ENCODE peak calls at places on chromosomes 12 and 14, in four cellular contexts. One of them, this sample, is unnamed.

GRCh38 chr14:48690349-48690748 is 895.8 kb downstream of the RPS29 start:
- DNase-seq in stimulated activated CD4-positive, alpha-beta T cell treated with anti-CD3 and anti-CD28 coated beads, Interleukin-1b, Interleukin-23, amount 100 ng/mL, for 48 hours: no peak
- DNase-seq in stimulated activated CD8-positive, alpha-beta memory T cell treated with anti-CD3 and anti-CD28 coated beads, Interleukin-15, amount 100 ng/mL, for 24 hours: no peak
- DNase-seq in germinal center: no peak
- DNase-seq in this sample: no peak

GRCh38 chr12:124592481-124593160 is 25.2 kb upstream of the NCOR2 start:
- DNase-seq in stimulated activated CD4-positive, alpha-beta T cell treated with anti-CD3 and anti-CD28 coated beads, Interleukin-1b, Interleukin-23, amount 100 ng/mL, for 48 hours: no peak
- DNase-seq in stimulated activated CD8-positive, alpha-beta memory T cell treated with anti-CD3 and anti-CD28 coated beads, Interleukin-15, amount 100 ng/mL, for 24 hours: no peak
- DNase-seq in germinal center: peak; percentile 29
- DNase-seq in this sample: no peak

GRCh38 chr12:54032627-54033100 is at the start of gene HOXC5:
- DNase-seq in stimulated activated CD4-positive, alpha-beta T cell treated with anti-CD3 and anti-CD28 coated beads, Interleukin-1b, Interleukin-23, amount 100 ng/mL, for 48 hours: peak; percentile 56
- DNase-seq in stimulated activated CD8-positive, alpha-beta memory T cell treated with anti-CD3 and anti-CD28 coated beads, Interleukin-15, amount 100 ng/mL, for 24 hours: no peak
- DNase-seq in germinal center: peak; percentile 87
- DNase-seq in this sample: peak; percentile 73

GRCh38 chr12:108640802-108641445 is 7.2 kb upstream of the SELPLG start:
- DNase-seq in stimulated activated CD4-positive, alpha-beta T cell treated with anti-CD3 and anti-CD28 coated beads, Interleukin-1b, Interleukin-23, amount 100 ng/mL, for 48 hours: no peak
- DNase-seq in stimulated activated CD8-positive, alpha-beta memory T cell treated with anti-CD3 and anti-CD28 coated beads, Interleukin-15, amount 100 ng/mL, for 24 hours: no peak
- DNase-seq in germinal center: no peak
- DNase-seq in this sample: no peak

GRCh38 chr14:64763801-64764511 is 59.7 kb downstream of the PLEKHG3 start:
- DNase-seq in stimulated activated CD4-positive, alpha-beta T cell treated with anti-CD3 and anti-CD28 coated beads, Interleukin-1b, Interleukin-23, amount 100 ng/mL, for 48 hours: no peak
- DNase-seq in stimulated activated CD8-positive, alpha-beta memory T cell treated with anti-CD3 and anti-CD28 coated beads, Interleukin-15, amount 100 ng/mL, for 24 hours: no peak
- DNase-seq in germinal center: no peak
- DNase-seq in this sample: peak; percentile 46

GRCh38 chr14:50117456-50117855 is 1.1 kb upstream of the VCPKMT start:
- DNase-seq in stimulated activated CD4-positive, alpha-beta T cell treated with anti-CD3 and anti-CD28 coated beads, Interleukin-1b, Interleukin-23, amount 100 ng/mL, for 48 hours: no peak
- DNase-seq in stimulated activated CD8-positive, alpha-beta memory T cell treated with anti-CD3 and anti-CD28 coated beads, Interleukin-15, amount 100 ng/mL, for 24 hours: no peak
- DNase-seq in germinal center: no peak
- DNase-seq in this sample: no peak

GRCh38 chr14:77991128-77991772 is 178.9 kb upstream of the NRXN3 start:
- DNase-seq in stimulated activated CD4-positive, alpha-beta T cell treated with anti-CD3 and anti-CD28 coated beads, Interleukin-1b, Interleukin-23, amount 100 ng/mL, for 48 hours: no peak
- DNase-seq in stimulated activated CD8-positive, alpha-beta memory T cell treated with anti-CD3 and anti-CD28 coated beads, Interleukin-15, amount 100 ng/mL, for 24 hours: no peak
- DNase-seq in germinal center: no peak
- DNase-seq in this sample: no peak

GRCh38 chr14:38208825-38209562 is 1.3 kb downstream of the SSTR1 start:
- DNase-seq in stimulated activated CD4-positive, alpha-beta T cell treated with anti-CD3 and anti-CD28 coated beads, Interleukin-1b, Interleukin-23, amount 100 ng/mL, for 48 hours: no peak
- DNase-seq in stimulated activated CD8-positive, alpha-beta memory T cell treated with anti-CD3 and anti-CD28 coated beads, Interleukin-15, amount 100 ng/mL, for 24 hours: no peak
- DNase-seq in germinal center: peak; percentile 13
- DNase-seq in this sample: peak; percentile 25

GRCh38 chr12:100706029-100706428 is 88.5 kb upstream of the ANO4 start:
- DNase-seq in stimulated activated CD4-positive, alpha-beta T cell treated with anti-CD3 and anti-CD28 coated beads, Interleukin-1b, Interleukin-23, amount 100 ng/mL, for 48 hours: no peak
- DNase-seq in stimulated activated CD8-positive, alpha-beta memory T cell treated with anti-CD3 and anti-CD28 coated beads, Interleukin-15, amount 100 ng/mL, for 24 hours: no peak
- DNase-seq in germinal center: no peak
- DNase-seq in this sample: no peak

GRCh38 chr14:81582420-81582819 is 48.8 kb upstream of the SEL1L start:
- DNase-seq in stimulated activated CD4-positive, alpha-beta T cell treated with anti-CD3 and anti-CD28 coated beads, Interleukin-1b, Interleukin-23, amount 100 ng/mL, for 48 hours: no peak
- DNase-seq in stimulated activated CD8-positive, alpha-beta memory T cell treated with anti-CD3 and anti-CD28 coated beads, Interleukin-15, amount 100 ng/mL, for 24 hours: no peak
- DNase-seq in germinal center: no peak
- DNase-seq in this sample: no peak

GRCh38 chr14:61977217-61977616 is 215.0 kb downstream of the SNAPC1 start:
- DNase-seq in stimulated activated CD4-positive, alpha-beta T cell treated with anti-CD3 and anti-CD28 coated beads, Interleukin-1b, Interleukin-23, amount 100 ng/mL, for 48 hours: no peak
- DNase-seq in stimulated activated CD8-positive, alpha-beta memory T cell treated with anti-CD3 and anti-CD28 coated beads, Interleukin-15, amount 100 ng/mL, for 24 hours: no peak
- DNase-seq in germinal center: no peak
- DNase-seq in this sample: no peak

GRCh38 chr12:104171785-104172563 is 34.0 kb upstream of the NFYB start:
- DNase-seq in stimulated activated CD4-positive, alpha-beta T cell treated with anti-CD3 and anti-CD28 coated beads, Interleukin-1b, Interleukin-23, amount 100 ng/mL, for 48 hours: no peak
- DNase-seq in stimulated activated CD8-positive, alpha-beta memory T cell treated with anti-CD3 and anti-CD28 coated beads, Interleukin-15, amount 100 ng/mL, for 24 hours: no peak
- DNase-seq in germinal center: no peak
- DNase-seq in this sample: no peak

GRCh38 chr12:67747869-67748760 is 99.6 kb downstream of the DYRK2 start:
- DNase-seq in stimulated activated CD4-positive, alpha-beta T cell treated with anti-CD3 and anti-CD28 coated beads, Interleukin-1b, Interleukin-23, amount 100 ng/mL, for 48 hours: no peak
- DNase-seq in stimulated activated CD8-positive, alpha-beta memory T cell treated with anti-CD3 and anti-CD28 coated beads, Interleukin-15, amount 100 ng/mL, for 24 hours: no peak
- DNase-seq in germinal center: no peak
- DNase-seq in this sample: no peak

GRCh38 chr14:94392510-94392935 is 4.1 kb upstream of the SERPINA1 start:
- DNase-seq in stimulated activated CD4-positive, alpha-beta T cell treated with anti-CD3 and anti-CD28 coated beads, Interleukin-1b, Interleukin-23, amount 100 ng/mL, for 48 hours: peak; percentile 67
- DNase-seq in stimulated activated CD8-positive, alpha-beta memory T cell treated with anti-CD3 and anti-CD28 coated beads, Interleukin-15, amount 100 ng/mL, for 24 hours: no peak
- DNase-seq in germinal center: no peak
- DNase-seq in this sample: peak; percentile 82

GRCh38 chr12:38113991-38114390 is 202.6 kb upstream of the ALG10B start:
- DNase-seq in stimulated activated CD4-positive, alpha-beta T cell treated with anti-CD3 and anti-CD28 coated beads, Interleukin-1b, Interleukin-23, amount 100 ng/mL, for 48 hours: no peak
- DNase-seq in stimulated activated CD8-positive, alpha-beta memory T cell treated with anti-CD3 and anti-CD28 coated beads, Interleukin-15, amount 100 ng/mL, for 24 hours: no peak
- DNase-seq in germinal center: no peak
- DNase-seq in this sample: no peak

GRCh38 chr12:90899456-90900182 is 55.4 kb downstream of the CCER1 start:
- DNase-seq in stimulated activated CD4-positive, alpha-beta T cell treated with anti-CD3 and anti-CD28 coated beads, Interleukin-1b, Interleukin-23, amount 100 ng/mL, for 48 hours: no peak
- DNase-seq in stimulated activated CD8-positive, alpha-beta memory T cell treated with anti-CD3 and anti-CD28 coated beads, Interleukin-15, amount 100 ng/mL, for 24 hours: no peak
- DNase-seq in germinal center: no peak
- DNase-seq in this sample: no peak

GRCh38 chr14:96162265-96162664 is 42.4 kb upstream of the BDKRB2 start:
- DNase-seq in stimulated activated CD4-positive, alpha-beta T cell treated with anti-CD3 and anti-CD28 coated beads, Interleukin-1b, Interleukin-23, amount 100 ng/mL, for 48 hours: no peak
- DNase-seq in stimulated activated CD8-positive, alpha-beta memory T cell treated with anti-CD3 and anti-CD28 coated beads, Interleukin-15, amount 100 ng/mL, for 24 hours: no peak
- DNase-seq in germinal center: no peak
- DNase-seq in this sample: no peak

GRCh38 chr14:105165134-105165704 is 3.4 kb downstream of the JAG2 start:
- DNase-seq in stimulated activated CD4-positive, alpha-beta T cell treated with anti-CD3 and anti-CD28 coated beads, Interleukin-1b, Interleukin-23, amount 100 ng/mL, for 48 hours: no peak
- DNase-seq in stimulated activated CD8-positive, alpha-beta memory T cell treated with anti-CD3 and anti-CD28 coated beads, Interleukin-15, amount 100 ng/mL, for 24 hours: no peak
- DNase-seq in germinal center: no peak
- DNase-seq in this sample: no peak

GRCh38 chr14:99052467-99052866 is 219.5 kb downstream of the BCL11B start:
- DNase-seq in stimulated activated CD4-positive, alpha-beta T cell treated with anti-CD3 and anti-CD28 coated beads, Interleukin-1b, Interleukin-23, amount 100 ng/mL, for 48 hours: no peak
- DNase-seq in stimulated activated CD8-positive, alpha-beta memory T cell treated with anti-CD3 and anti-CD28 coated beads, Interleukin-15, amount 100 ng/mL, for 24 hours: no peak
- DNase-seq in germinal center: no peak
- DNase-seq in this sample: no peak

GRCh38 chr12:93380480-93381121 is 2.9 kb downstream of the NUDT4 start:
- DNase-seq in stimulated activated CD4-positive, alpha-beta T cell treated with anti-CD3 and anti-CD28 coated beads, Interleukin-1b, Interleukin-23, amount 100 ng/mL, for 48 hours: no peak
- DNase-seq in stimulated activated CD8-positive, alpha-beta memory T cell treated with anti-CD3 and anti-CD28 coated beads, Interleukin-15, amount 100 ng/mL, for 24 hours: no peak
- DNase-seq in germinal center: no peak
- DNase-seq in this sample: no peak

GRCh38 chr12:10673660-10674384 is at the start of gene STYK1:
- DNase-seq in stimulated activated CD4-positive, alpha-beta T cell treated with anti-CD3 and anti-CD28 coated beads, Interleukin-1b, Interleukin-23, amount 100 ng/mL, for 48 hours: peak; percentile 61
- DNase-seq in stimulated activated CD8-positive, alpha-beta memory T cell treated with anti-CD3 and anti-CD28 coated beads, Interleukin-15, amount 100 ng/mL, for 24 hours: peak; percentile 52
- DNase-seq in germinal center: peak; percentile 60
- DNase-seq in this sample: peak; percentile 78

GRCh38 chr12:41185946-41186345 is 2.2 kb upstream of the PDZRN4 start:
- DNase-seq in stimulated activated CD4-positive, alpha-beta T cell treated with anti-CD3 and anti-CD28 coated beads, Interleukin-1b, Interleukin-23, amount 100 ng/mL, for 48 hours: no peak
- DNase-seq in stimulated activated CD8-positive, alpha-beta memory T cell treated with anti-CD3 and anti-CD28 coated beads, Interleukin-15, amount 100 ng/mL, for 24 hours: no peak
- DNase-seq in germinal center: no peak
- DNase-seq in this sample: no peak

GRCh38 chr12:23113781-23114180 is 488.8 kb downstream of the ETNK1 start:
- DNase-seq in stimulated activated CD4-positive, alpha-beta T cell treated with anti-CD3 and anti-CD28 coated beads, Interleukin-1b, Interleukin-23, amount 100 ng/mL, for 48 hours: no peak
- DNase-seq in stimulated activated CD8-positive, alpha-beta memory T cell treated with anti-CD3 and anti-CD28 coated beads, Interleukin-15, amount 100 ng/mL, for 24 hours: no peak
- DNase-seq in germinal center: no peak
- DNase-seq in this sample: no peak

GRCh38 chr12:108985750-108986149 is 35.1 kb downstream of the SVOP start:
- DNase-seq in stimulated activated CD4-positive, alpha-beta T cell treated with anti-CD3 and anti-CD28 coated beads, Interleukin-1b, Interleukin-23, amount 100 ng/mL, for 48 hours: no peak
- DNase-seq in stimulated activated CD8-positive, alpha-beta memory T cell treated with anti-CD3 and anti-CD28 coated beads, Interleukin-15, amount 100 ng/mL, for 24 hours: no peak
- DNase-seq in germinal center: no peak
- DNase-seq in this sample: no peak

GRCh38 chr12:130818381-130819247 is 20.4 kb downstream of the STX2 start:
- DNase-seq in stimulated activated CD4-positive, alpha-beta T cell treated with anti-CD3 and anti-CD28 coated beads, Interleukin-1b, Interleukin-23, amount 100 ng/mL, for 48 hours: peak; percentile 71
- DNase-seq in stimulated activated CD8-positive, alpha-beta memory T cell treated with anti-CD3 and anti-CD28 coated beads, Interleukin-15, amount 100 ng/mL, for 24 hours: peak; percentile 79
- DNase-seq in germinal center: peak; percentile 89
- DNase-seq in this sample: peak; percentile 81

GRCh38 chr14:85528080-85528881 is 1.7 kb upstream of the FLRT2 start:
- DNase-seq in stimulated activated CD4-positive, alpha-beta T cell treated with anti-CD3 and anti-CD28 coated beads, Interleukin-1b, Interleukin-23, amount 100 ng/mL, for 48 hours: no peak
- DNase-seq in stimulated activated CD8-positive, alpha-beta memory T cell treated with anti-CD3 and anti-CD28 coated beads, Interleukin-15, amount 100 ng/mL, for 24 hours: no peak
- DNase-seq in germinal center: no peak
- DNase-seq in this sample: no peak

GRCh38 chr12:31629756-31630732 is 29.4 kb upstream of the ETFBKMT start:
- DNase-seq in stimulated activated CD4-positive, alpha-beta T cell treated with anti-CD3 and anti-CD28 coated beads, Interleukin-1b, Interleukin-23, amount 100 ng/mL, for 48 hours: no peak
- DNase-seq in stimulated activated CD8-positive, alpha-beta memory T cell treated with anti-CD3 and anti-CD28 coated beads, Interleukin-15, amount 100 ng/mL, for 24 hours: no peak
- DNase-seq in germinal center: no peak
- DNase-seq in this sample: no peak

GRCh38 chr14:99412122-99413061 is 68.3 kb downstream of the SETD3 start:
- DNase-seq in stimulated activated CD4-positive, alpha-beta T cell treated with anti-CD3 and anti-CD28 coated beads, Interleukin-1b, Interleukin-23, amount 100 ng/mL, for 48 hours: peak; percentile 33
- DNase-seq in stimulated activated CD8-positive, alpha-beta memory T cell treated with anti-CD3 and anti-CD28 coated beads, Interleukin-15, amount 100 ng/mL, for 24 hours: no peak
- DNase-seq in germinal center: no peak
- DNase-seq in this sample: peak; percentile 50

GRCh38 chr12:74292351-74293194 is 245.1 kb upstream of the ATXN7L3B start:
- DNase-seq in stimulated activated CD4-positive, alpha-beta T cell treated with anti-CD3 and anti-CD28 coated beads, Interleukin-1b, Interleukin-23, amount 100 ng/mL, for 48 hours: no peak
- DNase-seq in stimulated activated CD8-positive, alpha-beta memory T cell treated with anti-CD3 and anti-CD28 coated beads, Interleukin-15, amount 100 ng/mL, for 24 hours: no peak
- DNase-seq in germinal center: no peak
- DNase-seq in this sample: no peak

GRCh38 chr12:14239350-14239934 is 126.0 kb upstream of the ATF7IP start:
- DNase-seq in stimulated activated CD4-positive, alpha-beta T cell treated with anti-CD3 and anti-CD28 coated beads, Interleukin-1b, Interleukin-23, amount 100 ng/mL, for 48 hours: peak; percentile 43
- DNase-seq in stimulated activated CD8-positive, alpha-beta memory T cell treated with anti-CD3 and anti-CD28 coated beads, Interleukin-15, amount 100 ng/mL, for 24 hours: no peak
- DNase-seq in germinal center: peak; percentile 38
- DNase-seq in this sample: peak; percentile 62

GRCh38 chr12:59973515-59973914 is 377.7 kb downstream of the SLC16A7 start:
- DNase-seq in stimulated activated CD4-positive, alpha-beta T cell treated with anti-CD3 and anti-CD28 coated beads, Interleukin-1b, Interleukin-23, amount 100 ng/mL, for 48 hours: no peak
- DNase-seq in stimulated activated CD8-positive, alpha-beta memory T cell treated with anti-CD3 and anti-CD28 coated beads, Interleukin-15, amount 100 ng/mL, for 24 hours: no peak
- DNase-seq in germinal center: no peak
- DNase-seq in this sample: no peak

GRCh38 chr14:94306047-94306978 is 13.2 kb upstream of the SERPINA10 start:
- DNase-seq in stimulated activated CD4-positive, alpha-beta T cell treated with anti-CD3 and anti-CD28 coated beads, Interleukin-1b, Interleukin-23, amount 100 ng/mL, for 48 hours: no peak
- DNase-seq in stimulated activated CD8-positive, alpha-beta memory T cell treated with anti-CD3 and anti-CD28 coated beads, Interleukin-15, amount 100 ng/mL, for 24 hours: no peak
- DNase-seq in germinal center: no peak
- DNase-seq in this sample: no peak

GRCh38 chr14:37858733-37859132 is 263.3 kb downstream of the TTC6 start:
- DNase-seq in stimulated activated CD4-positive, alpha-beta T cell treated with anti-CD3 and anti-CD28 coated beads, Interleukin-1b, Interleukin-23, amount 100 ng/mL, for 48 hours: no peak
- DNase-seq in stimulated activated CD8-positive, alpha-beta memory T cell treated with anti-CD3 and anti-CD28 coated beads, Interleukin-15, amount 100 ng/mL, for 24 hours: no peak
- DNase-seq in germinal center: no peak
- DNase-seq in this sample: no peak

GRCh38 chr14:90820958-90821357 is 4.7 kb upstream of the TTC7B start:
- DNase-seq in stimulated activated CD4-positive, alpha-beta T cell treated with anti-CD3 and anti-CD28 coated beads, Interleukin-1b, Interleukin-23, amount 100 ng/mL, for 48 hours: peak; percentile 88
- DNase-seq in stimulated activated CD8-positive, alpha-beta memory T cell treated with anti-CD3 and anti-CD28 coated beads, Interleukin-15, amount 100 ng/mL, for 24 hours: peak; percentile 50
- DNase-seq in germinal center: no peak
- DNase-seq in this sample: peak; percentile 91

GRCh38 chr12:98799822-98800221 is 154.7 kb downstream of the APAF1 start:
- DNase-seq in stimulated activated CD4-positive, alpha-beta T cell treated with anti-CD3 and anti-CD28 coated beads, Interleukin-1b, Interleukin-23, amount 100 ng/mL, for 48 hours: no peak
- DNase-seq in stimulated activated CD8-positive, alpha-beta memory T cell treated with anti-CD3 and anti-CD28 coated beads, Interleukin-15, amount 100 ng/mL, for 24 hours: no peak
- DNase-seq in germinal center: no peak
- DNase-seq in this sample: no peak

GRCh38 chr14:95362180-95362494 is 42.4 kb upstream of the CLMN start:
- DNase-seq in stimulated activated CD4-positive, alpha-beta T cell treated with anti-CD3 and anti-CD28 coated beads, Interleukin-1b, Interleukin-23, amount 100 ng/mL, for 48 hours: no peak
- DNase-seq in stimulated activated CD8-positive, alpha-beta memory T cell treated with anti-CD3 and anti-CD28 coated beads, Interleukin-15, amount 100 ng/mL, for 24 hours: no peak
- DNase-seq in germinal center: no peak
- DNase-seq in this sample: no peak